ENCODE peak calls at places on chromosomes 11 and 22, in six cellular contexts. One of them, this sample, is unnamed.

GRCh38 chr22:44609589-44609988 is 92.4 kb upstream of the PRR5 start:
- DNase-seq in NCI-H748 treated with DMSO at 0.1 percent for 48 hours: no peak
- DNase-seq in IMR-90: no peak
- DNase-seq in osteocyte: no peak
- DNase-seq in Calu3: no peak
- DNase-seq in amygdala: no peak
- DNase-seq in this sample: peak; percentile 43

GRCh38 chr11:111336582-111337256 is 38.4 kb downstream of the POU2AF3 start:
- DNase-seq in amygdala: no peak
- DNase-seq in osteocyte: no peak
- DNase-seq in Calu3: no peak
- DNase-seq in NCI-H748 treated with DMSO at 0.1 percent for 48 hours: no peak
- DNase-seq in IMR-90: peak; percentile 61
- DNase-seq in this sample: no peak

GRCh38 chr11:69510471-69511357 is 29.3 kb downstream of the LINC01488 start:
- DNase-seq in amygdala: no peak
- DNase-seq in NCI-H748 treated with DMSO at 0.1 percent for 48 hours: no peak
- DNase-seq in osteocyte: no peak
- DNase-seq in IMR-90: peak; percentile 72
- DNase-seq in Calu3: no peak
- DNase-seq in this sample: no peak

GRCh38 chr11:44916797-44917196 is 33.9 kb downstream of the TP53I11 start:
- DNase-seq in Calu3: no peak
- DNase-seq in IMR-90: no peak
- DNase-seq in osteocyte: no peak
- DNase-seq in NCI-H748 treated with DMSO at 0.1 percent for 48 hours: no peak
- DNase-seq in amygdala: no peak
- DNase-seq in this sample: no peak

GRCh38 chr11:118872403-118872821 is 11.3 kb upstream of the CXCR5 start:
- DNase-seq in NCI-H748 treated with DMSO at 0.1 percent for 48 hours: no peak
- DNase-seq in Calu3: no peak
- DNase-seq in amygdala: no peak
- DNase-seq in osteocyte: no peak
- DNase-seq in IMR-90: no peak
- DNase-seq in this sample: no peak

GRCh38 chr11:16606784-16607674 is 131.4 kb upstream of the C11orf58 start:
- DNase-seq in IMR-90: peak; percentile 41
- DNase-seq in NCI-H748 treated with DMSO at 0.1 percent for 48 hours: peak; percentile 51
- DNase-seq in osteocyte: no peak
- DNase-seq in Calu3: peak; percentile 62
- DNase-seq in amygdala: no peak
- DNase-seq in this sample: peak; percentile 43

GRCh38 chr11:42841563-42841962 is 470.2 kb upstream of the API5 start:
- DNase-seq in NCI-H748 treated with DMSO at 0.1 percent for 48 hours: no peak
- DNase-seq in osteocyte: no peak
- DNase-seq in amygdala: no peak
- DNase-seq in IMR-90: no peak
- DNase-seq in Calu3: no peak
- DNase-seq in this sample: no peak

GRCh38 chr11:76839326-76839725 is 21.4 kb upstream of the ACER3 start:
- DNase-seq in amygdala: no peak
- DNase-seq in IMR-90: no peak
- DNase-seq in Calu3: no peak
- DNase-seq in osteocyte: no peak
- DNase-seq in NCI-H748 treated with DMSO at 0.1 percent for 48 hours: no peak
- DNase-seq in this sample: no peak

GRCh38 chr11:16981651-16982194 is 32.5 kb downstream of the PLEKHA7 start:
- DNase-seq in IMR-90: peak; percentile 14
- DNase-seq in Calu3: peak; percentile 93
- DNase-seq in osteocyte: peak; percentile 95
- DNase-seq in amygdala: peak; percentile 75
- DNase-seq in NCI-H748 treated with DMSO at 0.1 percent for 48 hours: peak; percentile 20
- DNase-seq in this sample: peak; percentile 74

GRCh38 chr22:21698430-21699329 is 32.9 kb downstream of the PPIL2 start:
- DNase-seq in IMR-90: no peak
- DNase-seq in NCI-H748 treated with DMSO at 0.1 percent for 48 hours: no peak
- DNase-seq in amygdala: no peak
- DNase-seq in Calu3: no peak
- DNase-seq in osteocyte: peak; percentile 91
- DNase-seq in this sample: no peak

This sample was measured in pancreas.